ENCODE peak calls at places on chromosomes 6 and 20, in nine cellular contexts. One of them, this sample, is unnamed.

GRCh38 chr20:31523361-31524283 is 9.4 kb downstream of the HM13 start:
- DNase-seq in CD4-positive, alpha-beta T cell: no peak
- DNase-seq in Daoy: no peak
- DNase-seq in activated CD4-positive, CD25-positive, alpha-beta regulatory T cell treated with anti-CD3 and anti-CD28 coated beads, Interleukin-2, amount 50 U/mL, for 16 hours: no peak
- DNase-seq in SW 1271: no peak
- DNase-seq in GM13976: no peak
- DNase-seq in osteocyte: no peak
- DNase-seq in ELR: no peak
- DNase-seq in D341Med: no peak
- DNase-seq in this sample: no peak

GRCh38 chr6:33761922-33762629 is 15.4 kb upstream of the IP6K3 start:
- DNase-seq in CD4-positive, alpha-beta T cell: peak; percentile 13
- DNase-seq in Daoy: peak; percentile 65
- DNase-seq in activated CD4-positive, CD25-positive, alpha-beta regulatory T cell treated with anti-CD3 and anti-CD28 coated beads, Interleukin-2, amount 50 U/mL, for 16 hours: no peak
- DNase-seq in SW 1271: no peak
- DNase-seq in GM13976: peak; percentile 74
- DNase-seq in osteocyte: no peak
- DNase-seq in ELR: peak; percentile 59
- DNase-seq in D341Med: peak; percentile 81
- DNase-seq in this sample: peak; percentile 56

GRCh38 chr20:44851545-44851944 is 34.0 kb upstream of the YWHAB start:
- DNase-seq in CD4-positive, alpha-beta T cell: no peak
- DNase-seq in Daoy: no peak
- DNase-seq in activated CD4-positive, CD25-positive, alpha-beta regulatory T cell treated with anti-CD3 and anti-CD28 coated beads, Interleukin-2, amount 50 U/mL, for 16 hours: no peak
- DNase-seq in SW 1271: no peak
- DNase-seq in GM13976: no peak
- DNase-seq in osteocyte: peak; percentile 27
- DNase-seq in ELR: no peak
- DNase-seq in D341Med: no peak
- DNase-seq in this sample: peak; percentile 33

GRCh38 chr6:170031096-170031471 is 259.8 kb downstream of the DLL1 start:
- DNase-seq in CD4-positive, alpha-beta T cell: no peak
- DNase-seq in Daoy: no peak
- DNase-seq in activated CD4-positive, CD25-positive, alpha-beta regulatory T cell treated with anti-CD3 and anti-CD28 coated beads, Interleukin-2, amount 50 U/mL, for 16 hours: no peak
- DNase-seq in SW 1271: no peak
- DNase-seq in GM13976: no peak
- DNase-seq in osteocyte: no peak
- DNase-seq in ELR: no peak
- DNase-seq in D341Med: no peak
- DNase-seq in this sample: peak; percentile 82

GRCh38 chr6:45148278-45148677 is 179.9 kb upstream of the RUNX2 start:
- DNase-seq in CD4-positive, alpha-beta T cell: no peak
- DNase-seq in Daoy: no peak
- DNase-seq in activated CD4-positive, CD25-positive, alpha-beta regulatory T cell treated with anti-CD3 and anti-CD28 coated beads, Interleukin-2, amount 50 U/mL, for 16 hours: no peak
- DNase-seq in SW 1271: no peak
- DNase-seq in GM13976: no peak
- DNase-seq in osteocyte: no peak
- DNase-seq in ELR: no peak
- DNase-seq in D341Med: no peak
- DNase-seq in this sample: no peak

GRCh38 chr20:38633577-38634093 is 32.0 kb downstream of the ARHGAP40 start:
- DNase-seq in CD4-positive, alpha-beta T cell: peak; percentile 30
- DNase-seq in Daoy: peak; percentile 68
- DNase-seq in activated CD4-positive, CD25-positive, alpha-beta regulatory T cell treated with anti-CD3 and anti-CD28 coated beads, Interleukin-2, amount 50 U/mL, for 16 hours: no peak
- DNase-seq in SW 1271: peak; percentile 58
- DNase-seq in GM13976: peak; percentile 85
- DNase-seq in osteocyte: no peak
- DNase-seq in ELR: peak; percentile 80
- DNase-seq in D341Med: peak; percentile 88
- DNase-seq in this sample: peak; percentile 20

GRCh38 chr20:33076662-33077398 is 2.6 kb upstream of the BPIFB4 start:
- DNase-seq in CD4-positive, alpha-beta T cell: no peak
- DNase-seq in Daoy: peak; percentile 60
- DNase-seq in activated CD4-positive, CD25-positive, alpha-beta regulatory T cell treated with anti-CD3 and anti-CD28 coated beads, Interleukin-2, amount 50 U/mL, for 16 hours: no peak
- DNase-seq in SW 1271: no peak
- DNase-seq in GM13976: no peak
- DNase-seq in osteocyte: no peak
- DNase-seq in ELR: peak; percentile 42
- DNase-seq in D341Med: peak; percentile 60
- DNase-seq in this sample: no peak

GRCh38 chr6:133817460-133818047 is 71.4 kb upstream of the TCF21 start:
- DNase-seq in CD4-positive, alpha-beta T cell: peak; percentile 3
- DNase-seq in Daoy: peak; percentile 7
- DNase-seq in activated CD4-positive, CD25-positive, alpha-beta regulatory T cell treated with anti-CD3 and anti-CD28 coated beads, Interleukin-2, amount 50 U/mL, for 16 hours: no peak
- DNase-seq in SW 1271: no peak
- DNase-seq in GM13976: peak; percentile 20
- DNase-seq in osteocyte: no peak
- DNase-seq in ELR: no peak
- DNase-seq in D341Med: peak; percentile 38
- DNase-seq in this sample: no peak

GRCh38 chr20:23782366-23782983 is 31.7 kb upstream of the CST1 start:
- DNase-seq in CD4-positive, alpha-beta T cell: no peak
- DNase-seq in Daoy: no peak
- DNase-seq in activated CD4-positive, CD25-positive, alpha-beta regulatory T cell treated with anti-CD3 and anti-CD28 coated beads, Interleukin-2, amount 50 U/mL, for 16 hours: no peak
- DNase-seq in SW 1271: peak; percentile 26
- DNase-seq in GM13976: no peak
- DNase-seq in osteocyte: no peak
- DNase-seq in ELR: peak; percentile 38
- DNase-seq in D341Med: peak; percentile 38
- DNase-seq in this sample: no peak

GRCh38 chr6:141653590-141653989 is 479.1 kb upstream of the GJE1 start:
- DNase-seq in CD4-positive, alpha-beta T cell: no peak
- DNase-seq in Daoy: peak; percentile 5
- DNase-seq in activated CD4-positive, CD25-positive, alpha-beta regulatory T cell treated with anti-CD3 and anti-CD28 coated beads, Interleukin-2, amount 50 U/mL, for 16 hours: no peak
- DNase-seq in SW 1271: no peak
- DNase-seq in GM13976: no peak
- DNase-seq in osteocyte: no peak
- DNase-seq in ELR: no peak
- DNase-seq in D341Med: no peak
- DNase-seq in this sample: no peak

GRCh38 chr6:143236151-143236788 is 175.6 kb downstream of the AIG1 start:
- DNase-seq in CD4-positive, alpha-beta T cell: no peak
- DNase-seq in Daoy: peak; percentile 52
- DNase-seq in activated CD4-positive, CD25-positive, alpha-beta regulatory T cell treated with anti-CD3 and anti-CD28 coated beads, Interleukin-2, amount 50 U/mL, for 16 hours: no peak
- DNase-seq in SW 1271: no peak
- DNase-seq in GM13976: no peak
- DNase-seq in osteocyte: no peak
- DNase-seq in ELR: peak; percentile 25
- DNase-seq in D341Med: no peak
- DNase-seq in this sample: no peak

GRCh38 chr20:43953919-43954617 is 39.4 kb downstream of the TOX2 start:
- DNase-seq in CD4-positive, alpha-beta T cell: no peak
- DNase-seq in Daoy: peak; percentile 44
- DNase-seq in activated CD4-positive, CD25-positive, alpha-beta regulatory T cell treated with anti-CD3 and anti-CD28 coated beads, Interleukin-2, amount 50 U/mL, for 16 hours: no peak
- DNase-seq in SW 1271: no peak
- DNase-seq in GM13976: no peak
- DNase-seq in osteocyte: no peak
- DNase-seq in ELR: peak; percentile 69
- DNase-seq in D341Med: no peak
- DNase-seq in this sample: no peak

GRCh38 chr6:23175391-23175790 is 606.0 kb downstream of the HDGFL1 start:
- DNase-seq in CD4-positive, alpha-beta T cell: no peak
- DNase-seq in Daoy: no peak
- DNase-seq in activated CD4-positive, CD25-positive, alpha-beta regulatory T cell treated with anti-CD3 and anti-CD28 coated beads, Interleukin-2, amount 50 U/mL, for 16 hours: no peak
- DNase-seq in SW 1271: no peak
- DNase-seq in GM13976: no peak
- DNase-seq in osteocyte: no peak
- DNase-seq in ELR: no peak
- DNase-seq in D341Med: no peak
- DNase-seq in this sample: no peak

GRCh38 chr6:27237089-27237723 is 10.3 kb upstream of the PRSS16 start:
- DNase-seq in CD4-positive, alpha-beta T cell: no peak
- DNase-seq in Daoy: peak; percentile 89
- DNase-seq in activated CD4-positive, CD25-positive, alpha-beta regulatory T cell treated with anti-CD3 and anti-CD28 coated beads, Interleukin-2, amount 50 U/mL, for 16 hours: no peak
- DNase-seq in SW 1271: peak; percentile 21
- DNase-seq in GM13976: no peak
- DNase-seq in osteocyte: no peak
- DNase-seq in ELR: peak; percentile 86
- DNase-seq in D341Med: no peak
- DNase-seq in this sample: no peak

GRCh38 chr6:143545976-143546547 is 34.5 kb upstream of the FUCA2 start:
- DNase-seq in CD4-positive, alpha-beta T cell: no peak
- DNase-seq in Daoy: no peak
- DNase-seq in activated CD4-positive, CD25-positive, alpha-beta regulatory T cell treated with anti-CD3 and anti-CD28 coated beads, Interleukin-2, amount 50 U/mL, for 16 hours: no peak
- DNase-seq in SW 1271: no peak
- DNase-seq in GM13976: no peak
- DNase-seq in osteocyte: no peak
- DNase-seq in ELR: peak; percentile 41
- DNase-seq in D341Med: no peak
- DNase-seq in this sample: no peak

GRCh38 chr6:99183066-99183465 is 166.4 kb downstream of the FAXC start:
- DNase-seq in CD4-positive, alpha-beta T cell: no peak
- DNase-seq in Daoy: no peak
- DNase-seq in activated CD4-positive, CD25-positive, alpha-beta regulatory T cell treated with anti-CD3 and anti-CD28 coated beads, Interleukin-2, amount 50 U/mL, for 16 hours: no peak
- DNase-seq in SW 1271: no peak
- DNase-seq in GM13976: no peak
- DNase-seq in osteocyte: no peak
- DNase-seq in ELR: no peak
- DNase-seq in D341Med: no peak
- DNase-seq in this sample: no peak

GRCh38 chr6:44833248-44833647 is 445.7 kb downstream of the CDC5L start:
- DNase-seq in CD4-positive, alpha-beta T cell: no peak
- DNase-seq in Daoy: no peak
- DNase-seq in activated CD4-positive, CD25-positive, alpha-beta regulatory T cell treated with anti-CD3 and anti-CD28 coated beads, Interleukin-2, amount 50 U/mL, for 16 hours: no peak
- DNase-seq in SW 1271: no peak
- DNase-seq in GM13976: peak; percentile 28
- DNase-seq in osteocyte: no peak
- DNase-seq in ELR: no peak
- DNase-seq in D341Med: no peak
- DNase-seq in this sample: no peak

GRCh38 chr6:40326689-40327404 is 260.3 kb downstream of the LRFN2 start:
- DNase-seq in CD4-positive, alpha-beta T cell: no peak
- DNase-seq in Daoy: no peak
- DNase-seq in activated CD4-positive, CD25-positive, alpha-beta regulatory T cell treated with anti-CD3 and anti-CD28 coated beads, Interleukin-2, amount 50 U/mL, for 16 hours: no peak
- DNase-seq in SW 1271: no peak
- DNase-seq in GM13976: no peak
- DNase-seq in osteocyte: no peak
- DNase-seq in ELR: no peak
- DNase-seq in D341Med: no peak
- DNase-seq in this sample: no peak

GRCh38 chr6:15265787-15266186 is 19.9 kb downstream of the JARID2 start:
- DNase-seq in CD4-positive, alpha-beta T cell: no peak
- DNase-seq in Daoy: no peak
- DNase-seq in activated CD4-positive, CD25-positive, alpha-beta regulatory T cell treated with anti-CD3 and anti-CD28 coated beads, Interleukin-2, amount 50 U/mL, for 16 hours: no peak
- DNase-seq in SW 1271: no peak
- DNase-seq in GM13976: no peak
- DNase-seq in osteocyte: no peak
- DNase-seq in ELR: no peak
- DNase-seq in D341Med: no peak
- DNase-seq in this sample: no peak

GRCh38 chr6:138107078-138107751 is at the start of gene PERP:
- DNase-seq in CD4-positive, alpha-beta T cell: peak; percentile 56
- DNase-seq in Daoy: peak; percentile 78
- DNase-seq in activated CD4-positive, CD25-positive, alpha-beta regulatory T cell treated with anti-CD3 and anti-CD28 coated beads, Interleukin-2, amount 50 U/mL, for 16 hours: peak; percentile 28
- DNase-seq in SW 1271: peak; percentile 48
- DNase-seq in GM13976: peak; percentile 80
- DNase-seq in osteocyte: peak; percentile 87
- DNase-seq in ELR: peak; percentile 80
- DNase-seq in D341Med: peak; percentile 70
- DNase-seq in this sample: peak; percentile 93

GRCh38 chr6:108801331-108801730 is 46.9 kb upstream of the ARMC2 start:
- DNase-seq in CD4-positive, alpha-beta T cell: no peak
- DNase-seq in Daoy: no peak
- DNase-seq in activated CD4-positive, CD25-positive, alpha-beta regulatory T cell treated with anti-CD3 and anti-CD28 coated beads, Interleukin-2, amount 50 U/mL, for 16 hours: no peak
- DNase-seq in SW 1271: no peak
- DNase-seq in GM13976: no peak
- DNase-seq in osteocyte: no peak
- DNase-seq in ELR: no peak
- DNase-seq in D341Med: no peak
- DNase-seq in this sample: no peak

GRCh38 chr6:135179920-135180457 is 1.1 kb upstream of the MYB start:
- DNase-seq in CD4-positive, alpha-beta T cell: no peak
- DNase-seq in Daoy: no peak
- DNase-seq in activated CD4-positive, CD25-positive, alpha-beta regulatory T cell treated with anti-CD3 and anti-CD28 coated beads, Interleukin-2, amount 50 U/mL, for 16 hours: no peak
- DNase-seq in SW 1271: no peak
- DNase-seq in GM13976: peak; percentile 46
- DNase-seq in osteocyte: no peak
- DNase-seq in ELR: peak; percentile 37
- DNase-seq in D341Med: no peak
- DNase-seq in this sample: no peak

GRCh38 chr20:64099880-64100565 is 7.3 kb downstream of the NPBWR2 start:
- DNase-seq in CD4-positive, alpha-beta T cell: no peak
- DNase-seq in Daoy: no peak
- DNase-seq in activated CD4-positive, CD25-positive, alpha-beta regulatory T cell treated with anti-CD3 and anti-CD28 coated beads, Interleukin-2, amount 50 U/mL, for 16 hours: no peak
- DNase-seq in SW 1271: no peak
- DNase-seq in GM13976: peak; percentile 71
- DNase-seq in osteocyte: no peak
- DNase-seq in ELR: no peak
- DNase-seq in D341Med: no peak
- DNase-seq in this sample: no peak

GRCh38 chr6:10951675-10952282 is 64.9 kb downstream of the SYCP2L start:
- DNase-seq in CD4-positive, alpha-beta T cell: no peak
- DNase-seq in Daoy: peak; percentile 45
- DNase-seq in activated CD4-positive, CD25-positive, alpha-beta regulatory T cell treated with anti-CD3 and anti-CD28 coated beads, Interleukin-2, amount 50 U/mL, for 16 hours: no peak
- DNase-seq in SW 1271: no peak
- DNase-seq in GM13976: peak; percentile 35
- DNase-seq in osteocyte: no peak
- DNase-seq in ELR: peak; percentile 82
- DNase-seq in D341Med: peak; percentile 54
- DNase-seq in this sample: no peak

GRCh38 chr20:19964289-19965263 is 52.6 kb upstream of the NAA20 start:
- DNase-seq in CD4-positive, alpha-beta T cell: no peak
- DNase-seq in Daoy: peak; percentile 68
- DNase-seq in activated CD4-positive, CD25-positive, alpha-beta regulatory T cell treated with anti-CD3 and anti-CD28 coated beads, Interleukin-2, amount 50 U/mL, for 16 hours: no peak
- DNase-seq in SW 1271: no peak
- DNase-seq in GM13976: no peak
- DNase-seq in osteocyte: no peak
- DNase-seq in ELR: peak; percentile 82
- DNase-seq in D341Med: no peak
- DNase-seq in this sample: peak; percentile 91

GRCh38 chr20:20837574-20838021 is 125.2 kb upstream of the RALGAPA2 start:
- DNase-seq in CD4-positive, alpha-beta T cell: no peak
- DNase-seq in Daoy: peak; percentile 54
- DNase-seq in activated CD4-positive, CD25-positive, alpha-beta regulatory T cell treated with anti-CD3 and anti-CD28 coated beads, Interleukin-2, amount 50 U/mL, for 16 hours: no peak
- DNase-seq in SW 1271: no peak
- DNase-seq in GM13976: peak; percentile 68
- DNase-seq in osteocyte: no peak
- DNase-seq in ELR: peak; percentile 46
- DNase-seq in D341Med: peak; percentile 75
- DNase-seq in this sample: peak; percentile 34

GRCh38 chr6:91198588-91199255 is 611.9 kb upstream of the MAP3K7 start:
- DNase-seq in CD4-positive, alpha-beta T cell: no peak
- DNase-seq in Daoy: no peak
- DNase-seq in activated CD4-positive, CD25-positive, alpha-beta regulatory T cell treated with anti-CD3 and anti-CD28 coated beads, Interleukin-2, amount 50 U/mL, for 16 hours: no peak
- DNase-seq in SW 1271: no peak
- DNase-seq in GM13976: no peak
- DNase-seq in osteocyte: no peak
- DNase-seq in ELR: no peak
- DNase-seq in D341Med: no peak
- DNase-seq in this sample: no peak

GRCh38 chr6:56663344-56663743 is 20.7 kb upstream of the DST start:
- DNase-seq in CD4-positive, alpha-beta T cell: no peak
- DNase-seq in Daoy: peak; percentile 34
- DNase-seq in activated CD4-positive, CD25-positive, alpha-beta regulatory T cell treated with anti-CD3 and anti-CD28 coated beads, Interleukin-2, amount 50 U/mL, for 16 hours: no peak
- DNase-seq in SW 1271: no peak
- DNase-seq in GM13976: no peak
- DNase-seq in osteocyte: no peak
- DNase-seq in ELR: peak; percentile 56
- DNase-seq in D341Med: no peak
- DNase-seq in this sample: no peak

GRCh38 chr6:3314176-3314575 is 55.4 kb downstream of the PSMG4 start:
- DNase-seq in CD4-positive, alpha-beta T cell: no peak
- DNase-seq in Daoy: no peak
- DNase-seq in activated CD4-positive, CD25-positive, alpha-beta regulatory T cell treated with anti-CD3 and anti-CD28 coated beads, Interleukin-2, amount 50 U/mL, for 16 hours: no peak
- DNase-seq in SW 1271: no peak
- DNase-seq in GM13976: no peak
- DNase-seq in osteocyte: no peak
- DNase-seq in ELR: no peak
- DNase-seq in D341Med: no peak
- DNase-seq in this sample: no peak

This sample was measured in prostate gland.